ENCODE peak calls at places on chromosomes 1 and 21, in five cellular contexts. One of them, this sample, is unnamed.

GRCh38 chr1:48679868-48680267 is 96.8 kb downstream of the BEND5 start:
- ATAC-seq in GM12878: no peak
- ATAC-seq in K562: no peak
- ATAC-seq in upper lobe of left lung: no peak
- ATAC-seq in HepG2: no peak
- ATAC-seq in this sample: no peak

GRCh38 chr21:26800455-26801454 is 44.5 kb downstream of the ADAMTS1 start:
- ATAC-seq in HepG2: no peak
- ATAC-seq in GM12878: no peak
- ATAC-seq in K562: no peak
- ATAC-seq in upper lobe of left lung: peak; percentile 53
- ATAC-seq in this sample: peak; percentile 61

GRCh38 chr1:61071205-61071830 is 11.0 kb upstream of the NFIA start:
- ATAC-seq in upper lobe of left lung: no peak
- ATAC-seq in GM12878: no peak
- ATAC-seq in K562: no peak
- ATAC-seq in HepG2: no peak
- ATAC-seq in this sample: no peak

GRCh38 chr1:10690484-10690883 is 106.0 kb downstream of the CASZ1 start:
- ATAC-seq in K562: peak; percentile 74
- ATAC-seq in HepG2: no peak
- ATAC-seq in GM12878: no peak
- ATAC-seq in upper lobe of left lung: no peak
- ATAC-seq in this sample: no peak

GRCh38 chr21:36422279-36423098 is 37.3 kb downstream of the CHAF1B start:
- ATAC-seq in upper lobe of left lung: peak; percentile 20
- ATAC-seq in HepG2: peak; percentile 83
- ATAC-seq in GM12878: peak; percentile 84
- ATAC-seq in K562: peak; percentile 86
- ATAC-seq in this sample: no peak

GRCh38 chr1:78691995-78692747 is 42.5 kb downstream of the IFI44 start:
- ATAC-seq in upper lobe of left lung: no peak
- ATAC-seq in K562: no peak
- ATAC-seq in HepG2: no peak
- ATAC-seq in GM12878: no peak
- ATAC-seq in this sample: no peak

GRCh38 chr1:109306832-109307362 is at the start of gene MYBPHL:
- ATAC-seq in HepG2: peak; percentile 49
- ATAC-seq in GM12878: no peak
- ATAC-seq in K562: peak; percentile 73
- ATAC-seq in upper lobe of left lung: peak; percentile 30
- ATAC-seq in this sample: no peak

GRCh38 chr1:205186191-205186590 is 25.3 kb downstream of the DSTYK start:
- ATAC-seq in HepG2: no peak
- ATAC-seq in upper lobe of left lung: no peak
- ATAC-seq in K562: no peak
- ATAC-seq in GM12878: no peak
- ATAC-seq in this sample: no peak

GRCh38 chr21:38493549-38494253 is 4.6 kb downstream of the ERG start:
- ATAC-seq in HepG2: no peak
- ATAC-seq in K562: no peak
- ATAC-seq in upper lobe of left lung: no peak
- ATAC-seq in GM12878: no peak
- ATAC-seq in this sample: no peak

GRCh38 chr1:81547912-81548303 is 252.8 kb upstream of the ADGRL2 start:
- ATAC-seq in upper lobe of left lung: no peak
- ATAC-seq in K562: no peak
- ATAC-seq in GM12878: peak; percentile 79
- ATAC-seq in HepG2: no peak
- ATAC-seq in this sample: no peak

GRCh38 chr1:232472485-232473041 is 157.4 kb downstream of the SIPA1L2 start:
- ATAC-seq in upper lobe of left lung: peak; percentile 46
- ATAC-seq in K562: no peak
- ATAC-seq in HepG2: no peak
- ATAC-seq in GM12878: no peak
- ATAC-seq in this sample: no peak

GRCh38 chr21:37183749-37184148 is 83.4 kb downstream of the VPS26C start:
- ATAC-seq in upper lobe of left lung: no peak
- ATAC-seq in GM12878: peak; percentile 25
- ATAC-seq in HepG2: no peak
- ATAC-seq in K562: no peak
- ATAC-seq in this sample: no peak

GRCh38 chr21:30479259-30479658 is 908 bp downstream of the KRTAP19-1 start:
- ATAC-seq in upper lobe of left lung: no peak
- ATAC-seq in HepG2: no peak
- ATAC-seq in GM12878: no peak
- ATAC-seq in K562: no peak
- ATAC-seq in this sample: no peak

GRCh38 chr1:19893687-19894086 is 11.5 kb downstream of the OTUD3 start:
- ATAC-seq in HepG2: no peak
- ATAC-seq in GM12878: no peak
- ATAC-seq in K562: no peak
- ATAC-seq in upper lobe of left lung: no peak
- ATAC-seq in this sample: no peak

GRCh38 chr1:39522661-39523567 is 31.5 kb downstream of the BMP8A start:
- ATAC-seq in HepG2: no peak
- ATAC-seq in GM12878: no peak
- ATAC-seq in upper lobe of left lung: no peak
- ATAC-seq in K562: no peak
- ATAC-seq in this sample: no peak

GRCh38 chr1:70948618-70949017 is 99.0 kb downstream of the PTGER3 start:
- ATAC-seq in upper lobe of left lung: no peak
- ATAC-seq in K562: no peak
- ATAC-seq in HepG2: no peak
- ATAC-seq in GM12878: no peak
- ATAC-seq in this sample: no peak

GRCh38 chr21:14541840-14542495 is 4.1 kb downstream of the SAMSN1 start:
- ATAC-seq in upper lobe of left lung: peak; percentile 57
- ATAC-seq in K562: peak; percentile 55
- ATAC-seq in HepG2: no peak
- ATAC-seq in GM12878: peak; percentile 45
- ATAC-seq in this sample: no peak

GRCh38 chr1:46004491-46004890 is 127.9 kb downstream of the PIK3R3 start:
- ATAC-seq in K562: no peak
- ATAC-seq in HepG2: no peak
- ATAC-seq in upper lobe of left lung: no peak
- ATAC-seq in GM12878: no peak
- ATAC-seq in this sample: no peak

GRCh38 chr1:67355745-67356424 is 48.2 kb downstream of the IL12RB2 start:
- ATAC-seq in HepG2: no peak
- ATAC-seq in GM12878: no peak
- ATAC-seq in K562: peak; percentile 98
- ATAC-seq in upper lobe of left lung: no peak
- ATAC-seq in this sample: no peak

GRCh38 chr1:67439277-67440029 is 9.3 kb upstream of the SERBP1 start:
- ATAC-seq in HepG2: peak; percentile 75
- ATAC-seq in upper lobe of left lung: no peak
- ATAC-seq in GM12878: no peak
- ATAC-seq in K562: no peak
- ATAC-seq in this sample: no peak

GRCh38 chr1:29837306-29837646 is 601.0 kb downstream of the PTPRU start:
- ATAC-seq in K562: no peak
- ATAC-seq in GM12878: no peak
- ATAC-seq in upper lobe of left lung: no peak
- ATAC-seq in HepG2: no peak
- ATAC-seq in this sample: no peak

GRCh38 chr21:17519208-17519738 is 6.4 kb downstream of the CXADR start:
- ATAC-seq in K562: no peak
- ATAC-seq in GM12878: no peak
- ATAC-seq in upper lobe of left lung: no peak
- ATAC-seq in HepG2: no peak
- ATAC-seq in this sample: no peak

GRCh38 chr1:226763741-226764264 is 24.7 kb upstream of the ITPKB start:
- ATAC-seq in upper lobe of left lung: no peak
- ATAC-seq in HepG2: no peak
- ATAC-seq in GM12878: peak; percentile 71
- ATAC-seq in K562: peak; percentile 35
- ATAC-seq in this sample: no peak

GRCh38 chr1:164801791-164802572 is 243.0 kb downstream of the PBX1 start:
- ATAC-seq in GM12878: no peak
- ATAC-seq in K562: no peak
- ATAC-seq in HepG2: no peak
- ATAC-seq in upper lobe of left lung: no peak
- ATAC-seq in this sample: peak; percentile 22

GRCh38 chr1:61230523-61230922 is 148.2 kb downstream of the NFIA start:
- ATAC-seq in K562: peak; percentile 63
- ATAC-seq in HepG2: peak; percentile 96
- ATAC-seq in upper lobe of left lung: no peak
- ATAC-seq in GM12878: no peak
- ATAC-seq in this sample: no peak

GRCh38 chr1:169484683-169485426 is 889 bp downstream of the SLC19A2 start:
- ATAC-seq in K562: peak; percentile 64
- ATAC-seq in GM12878: peak; percentile 67
- ATAC-seq in upper lobe of left lung: peak; percentile 72
- ATAC-seq in HepG2: peak; percentile 80
- ATAC-seq in this sample: peak; percentile 42

GRCh38 chr1:86865973-86866637 is 47.8 kb downstream of the SELENOF start:
- ATAC-seq in GM12878: peak; percentile 94
- ATAC-seq in upper lobe of left lung: no peak
- ATAC-seq in HepG2: no peak
- ATAC-seq in K562: no peak
- ATAC-seq in this sample: no peak

GRCh38 chr1:205481629-205482071 is 22.8 kb upstream of the CDK18 start:
- ATAC-seq in K562: no peak
- ATAC-seq in GM12878: peak; percentile 50
- ATAC-seq in HepG2: peak; percentile 32
- ATAC-seq in upper lobe of left lung: no peak
- ATAC-seq in this sample: no peak

GRCh38 chr1:176950736-176951308 is 213.7 kb downstream of the ASTN1 start:
- ATAC-seq in HepG2: no peak
- ATAC-seq in K562: no peak
- ATAC-seq in upper lobe of left lung: no peak
- ATAC-seq in GM12878: no peak
- ATAC-seq in this sample: no peak

GRCh38 chr21:34801519-34802132 is 132.8 kb downstream of the CLIC6 start:
- ATAC-seq in HepG2: peak; percentile 71
- ATAC-seq in upper lobe of left lung: no peak
- ATAC-seq in GM12878: peak; percentile 80
- ATAC-seq in K562: peak; percentile 72
- ATAC-seq in this sample: no peak

GRCh38 chr1:7223334-7224080 is 438.3 kb downstream of the CAMTA1 start:
- ATAC-seq in K562: no peak
- ATAC-seq in upper lobe of left lung: no peak
- ATAC-seq in HepG2: no peak
- ATAC-seq in GM12878: no peak
- ATAC-seq in this sample: no peak

GRCh38 chr1:8431028-8431427 is 113.1 kb downstream of the SLC45A1 start:
- ATAC-seq in upper lobe of left lung: no peak
- ATAC-seq in K562: peak; percentile 21
- ATAC-seq in GM12878: peak; percentile 32
- ATAC-seq in HepG2: no peak
- ATAC-seq in this sample: no peak

GRCh38 chr1:153393926-153394325 is 3.1 kb upstream of the S100A8 start:
- ATAC-seq in GM12878: no peak
- ATAC-seq in K562: peak; percentile 76
- ATAC-seq in HepG2: peak; percentile 28
- ATAC-seq in upper lobe of left lung: no peak
- ATAC-seq in this sample: no peak

GRCh38 chr1:193631306-193631705 is 444.9 kb upstream of the B3GALT2 start:
- ATAC-seq in HepG2: no peak
- ATAC-seq in upper lobe of left lung: no peak
- ATAC-seq in GM12878: no peak
- ATAC-seq in K562: no peak
- ATAC-seq in this sample: no peak

GRCh38 chr1:193629875-193630274 is 443.5 kb upstream of the B3GALT2 start:
- ATAC-seq in upper lobe of left lung: no peak
- ATAC-seq in GM12878: no peak
- ATAC-seq in K562: no peak
- ATAC-seq in HepG2: no peak
- ATAC-seq in this sample: no peak

GRCh38 chr1:193634876-193635275 is 448.5 kb upstream of the B3GALT2 start:
- ATAC-seq in HepG2: no peak
- ATAC-seq in GM12878: no peak
- ATAC-seq in K562: no peak
- ATAC-seq in upper lobe of left lung: no peak
- ATAC-seq in this sample: no peak

GRCh38 chr1:193634470-193634869 is 448.1 kb upstream of the B3GALT2 start:
- ATAC-seq in HepG2: no peak
- ATAC-seq in K562: no peak
- ATAC-seq in upper lobe of left lung: no peak
- ATAC-seq in GM12878: no peak
- ATAC-seq in this sample: no peak

GRCh38 chr1:193633991-193634390 is 447.6 kb upstream of the B3GALT2 start:
- ATAC-seq in upper lobe of left lung: no peak
- ATAC-seq in GM12878: no peak
- ATAC-seq in K562: no peak
- ATAC-seq in HepG2: no peak
- ATAC-seq in this sample: no peak
- TF ChIP-seq POLR2AphosphoS5 in upper lobe of left lung: no peak
- TF ChIP-seq POLR2AphosphoS5 in GM12878: no peak
- TF ChIP-seq POLR2AphosphoS5 in K562: no peak
- TF ChIP-seq POLR2AphosphoS5 in HepG2: no peak
- TF ChIP-seq POLR2AphosphoS5 in this sample: no peak

GRCh38 chr1:245520611-245521010 is 365.8 kb downstream of the KIF26B start:
- ATAC-seq in upper lobe of left lung: no peak
- ATAC-seq in HepG2: no peak
- ATAC-seq in GM12878: no peak
- ATAC-seq in K562: no peak
- ATAC-seq in this sample: no peak
- TF ChIP-seq EP300 in upper lobe of left lung: no peak
- TF ChIP-seq EP300 in HepG2: no peak
- TF ChIP-seq EP300 in GM12878: no peak
- TF ChIP-seq EP300 in K562: no peak
- TF ChIP-seq EP300 in this sample: no peak

DNA sequence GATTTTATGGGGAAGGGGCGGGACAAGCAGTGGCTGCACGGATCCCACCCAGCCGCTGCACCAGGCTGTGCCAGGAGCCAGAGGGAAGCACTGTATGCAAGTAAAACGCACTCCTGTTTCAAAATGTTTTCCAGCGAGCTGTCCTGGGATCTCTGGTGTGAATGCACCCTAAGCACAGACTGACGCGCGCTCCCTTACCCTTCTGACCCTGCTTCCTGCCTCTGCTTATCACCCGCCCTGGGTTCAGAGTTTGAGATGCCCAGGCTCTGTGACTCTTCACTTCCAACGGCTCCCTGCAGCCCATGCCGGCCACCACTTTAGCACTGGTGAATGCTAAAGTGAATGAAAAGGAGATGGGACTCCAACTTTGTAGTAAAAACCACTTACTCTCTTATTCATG is 131.2 kb downstream of the RHOU start:
- ATAC-seq in upper lobe of left lung: no peak
- ATAC-seq in K562: no peak
- ATAC-seq in HepG2: peak; percentile 91
- ATAC-seq in GM12878: no peak
- ATAC-seq in this sample: no peak
- TF ChIP-seq POLR2AphosphoS5 in upper lobe of left lung: no peak
- TF ChIP-seq POLR2AphosphoS5 in K562: no peak
- TF ChIP-seq POLR2AphosphoS5 in HepG2: no peak
- TF ChIP-seq POLR2AphosphoS5 in GM12878: no peak
- TF ChIP-seq POLR2AphosphoS5 in this sample: no peak

DNA sequence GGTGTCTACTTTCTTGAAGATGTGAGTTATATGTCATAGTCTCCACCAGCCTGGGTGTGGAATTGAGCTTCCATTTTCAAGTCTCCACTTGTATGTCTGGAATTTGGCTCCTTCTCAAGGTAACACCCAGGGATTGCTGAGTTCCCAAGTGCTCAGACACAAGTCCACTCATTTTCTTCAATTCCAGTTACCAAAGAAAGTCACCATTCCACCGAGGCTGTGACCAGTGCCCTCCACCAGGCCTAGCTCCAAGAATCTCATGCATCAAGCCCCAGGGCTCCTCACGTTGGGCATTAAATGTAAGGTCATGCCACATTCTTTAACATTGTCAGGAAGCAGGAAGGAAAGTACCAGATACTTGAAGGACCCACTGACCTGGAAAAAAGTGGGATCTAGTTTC is 2.4 kb upstream of the RAB4A start:
- ATAC-seq in upper lobe of left lung: no peak
- ATAC-seq in K562: no peak
- ATAC-seq in HepG2: no peak
- ATAC-seq in GM12878: no peak
- ATAC-seq in this sample: no peak
- TF ChIP-seq EP300 in upper lobe of left lung: no peak
- TF ChIP-seq EP300 in K562: no peak
- TF ChIP-seq EP300 in HepG2: no peak
- TF ChIP-seq EP300 in GM12878: no peak
- TF ChIP-seq EP300 in this sample: no peak